ENCODE peak calls at places on chromosomes 2 and 18, in ten cellular contexts. One of them, this sample, is unnamed.

GRCh38 chr2:238501311-238501710 is 74.6 kb downstream of the ASB1 start:
- DNase-seq in Calu3: no peak
- DNase-seq in heart left ventricle: no peak
- DNase-seq in esophagus squamous epithelium: no peak
- DNase-seq in fibroblast of lung: no peak
- DNase-seq in AG04450: no peak
- DNase-seq in WERI-Rb-1: no peak
- DNase-seq in OCI-LY7: no peak
- DNase-seq in nephron progenitor cell: no peak
- DNase-seq in GM10248: no peak
- DNase-seq in this sample: no peak

GRCh38 chr18:80088823-80089222 is 20.2 kb upstream of the ADNP2 start:
- DNase-seq in Calu3: no peak
- DNase-seq in heart left ventricle: no peak
- DNase-seq in esophagus squamous epithelium: no peak
- DNase-seq in fibroblast of lung: no peak
- DNase-seq in AG04450: no peak
- DNase-seq in WERI-Rb-1: no peak
- DNase-seq in OCI-LY7: no peak
- DNase-seq in nephron progenitor cell: no peak
- DNase-seq in GM10248: no peak
- DNase-seq in this sample: no peak

GRCh38 chr18:32469190-32469611 is 1.5 kb downstream of the GAREM1 start:
- DNase-seq in Calu3: peak
- DNase-seq in heart left ventricle: peak
- DNase-seq in esophagus squamous epithelium: no peak
- DNase-seq in fibroblast of lung: peak
- DNase-seq in AG04450: no peak
- DNase-seq in WERI-Rb-1: no peak
- DNase-seq in OCI-LY7: peak
- DNase-seq in nephron progenitor cell: peak
- DNase-seq in GM10248: no peak
- DNase-seq in this sample: no peak

GRCh38 chr2:17309741-17310339 is 208.4 kb downstream of the RAD51AP2 start:
- DNase-seq in Calu3: peak
- DNase-seq in heart left ventricle: no peak
- DNase-seq in esophagus squamous epithelium: no peak
- DNase-seq in fibroblast of lung: peak
- DNase-seq in AG04450: no peak
- DNase-seq in WERI-Rb-1: peak
- DNase-seq in OCI-LY7: peak
- DNase-seq in nephron progenitor cell: peak
- DNase-seq in GM10248: peak
- DNase-seq in this sample: no peak

GRCh38 chr2:199100326-199101110 is 357.2 kb downstream of the SATB2 start:
- DNase-seq in Calu3: no peak
- DNase-seq in heart left ventricle: no peak
- DNase-seq in esophagus squamous epithelium: no peak
- DNase-seq in fibroblast of lung: peak
- DNase-seq in AG04450: no peak
- DNase-seq in WERI-Rb-1: no peak
- DNase-seq in OCI-LY7: no peak
- DNase-seq in nephron progenitor cell: no peak
- DNase-seq in GM10248: no peak
- DNase-seq in this sample: no peak

GRCh38 chr2:37877457-37878315 is 47.4 kb upstream of the RMDN2 start:
- DNase-seq in Calu3: peak
- DNase-seq in heart left ventricle: no peak
- DNase-seq in esophagus squamous epithelium: no peak
- DNase-seq in fibroblast of lung: peak
- DNase-seq in AG04450: no peak
- DNase-seq in WERI-Rb-1: no peak
- DNase-seq in OCI-LY7: peak
- DNase-seq in nephron progenitor cell: peak
- DNase-seq in GM10248: peak
- DNase-seq in this sample: no peak

GRCh38 chr2:164625378-164625971 is 4.2 kb upstream of the GRB14 start:
- DNase-seq in Calu3: no peak
- DNase-seq in heart left ventricle: no peak
- DNase-seq in esophagus squamous epithelium: no peak
- DNase-seq in fibroblast of lung: peak
- DNase-seq in AG04450: no peak
- DNase-seq in WERI-Rb-1: no peak
- DNase-seq in OCI-LY7: no peak
- DNase-seq in nephron progenitor cell: no peak
- DNase-seq in GM10248: no peak
- DNase-seq in this sample: no peak

GRCh38 chr2:141498561-141498960 is 632.3 kb downstream of the LRP1B start:
- DNase-seq in Calu3: no peak
- DNase-seq in heart left ventricle: no peak
- DNase-seq in esophagus squamous epithelium: no peak
- DNase-seq in fibroblast of lung: peak
- DNase-seq in AG04450: no peak
- DNase-seq in WERI-Rb-1: no peak
- DNase-seq in OCI-LY7: no peak
- DNase-seq in nephron progenitor cell: no peak
- DNase-seq in GM10248: no peak
- DNase-seq in this sample: no peak

GRCh38 chr2:152134488-152135280 is 35.8 kb upstream of the CACNB4 start:
- DNase-seq in Calu3: no peak
- DNase-seq in heart left ventricle: no peak
- DNase-seq in esophagus squamous epithelium: no peak
- DNase-seq in fibroblast of lung: peak
- DNase-seq in AG04450: no peak
- DNase-seq in WERI-Rb-1: no peak
- DNase-seq in OCI-LY7: no peak
- DNase-seq in nephron progenitor cell: no peak
- DNase-seq in GM10248: peak
- DNase-seq in this sample: no peak

DNA sequence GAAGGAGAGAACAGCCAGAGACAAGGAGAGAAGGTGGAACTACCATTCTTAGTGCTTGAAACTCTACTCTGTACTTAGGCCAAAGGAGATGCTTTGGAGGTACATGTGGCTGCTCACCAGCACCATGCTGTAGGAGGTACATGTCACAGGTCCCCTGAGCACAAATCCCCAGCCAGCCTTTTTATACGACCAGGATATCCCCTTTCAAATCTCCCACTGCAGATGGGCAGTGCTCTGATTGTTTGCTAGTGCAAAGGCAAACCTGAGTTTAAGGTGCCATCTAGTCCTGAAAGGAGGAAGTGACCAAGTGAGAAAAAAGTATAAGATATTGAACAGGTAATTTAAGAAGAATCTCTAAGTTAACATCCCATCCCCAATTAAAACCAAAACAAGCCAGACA is 17.1 kb upstream of the TTC21B start:
- DNase-seq in Calu3: no peak
- DNase-seq in heart left ventricle: no peak
- DNase-seq in esophagus squamous epithelium: no peak
- DNase-seq in fibroblast of lung: no peak
- DNase-seq in AG04450: no peak
- DNase-seq in WERI-Rb-1: no peak
- DNase-seq in OCI-LY7: no peak
- DNase-seq in nephron progenitor cell: no peak
- DNase-seq in GM10248: no peak
- DNase-seq in this sample: no peak
- TF ChIP-seq CTCF in Calu3: no peak
- TF ChIP-seq CTCF in heart left ventricle: no peak
- TF ChIP-seq CTCF in esophagus squamous epithelium: no peak
- TF ChIP-seq CTCF in fibroblast of lung: no peak
- TF ChIP-seq CTCF in AG04450: no peak
- TF ChIP-seq CTCF in WERI-Rb-1: no peak
- TF ChIP-seq CTCF in OCI-LY7: peak
- TF ChIP-seq CTCF in nephron progenitor cell: no peak
- TF ChIP-seq CTCF in GM10248: no peak
- TF ChIP-seq CTCF in this sample: no peak

GRCh38 chr2:63300835-63301234 is 250.2 kb downstream of the OTX1 start:
- DNase-seq in Calu3: no peak
- DNase-seq in heart left ventricle: no peak
- DNase-seq in esophagus squamous epithelium: no peak
- DNase-seq in fibroblast of lung: no peak
- DNase-seq in AG04450: no peak
- DNase-seq in WERI-Rb-1: no peak
- DNase-seq in OCI-LY7: peak
- DNase-seq in nephron progenitor cell: no peak
- DNase-seq in GM10248: no peak
- DNase-seq in this sample: no peak
- TF ChIP-seq CTCF in Calu3: no peak
- TF ChIP-seq CTCF in heart left ventricle: no peak
- TF ChIP-seq CTCF in esophagus squamous epithelium: no peak
- TF ChIP-seq CTCF in fibroblast of lung: no peak
- TF ChIP-seq CTCF in AG04450: no peak
- TF ChIP-seq CTCF in WERI-Rb-1: peak
- TF ChIP-seq CTCF in OCI-LY7: peak
- TF ChIP-seq CTCF in nephron progenitor cell: no peak
- TF ChIP-seq CTCF in GM10248: peak
- TF ChIP-seq CTCF in this sample: no peak

GRCh38 chr18:58045265-58046086 is 1.4 kb downstream of the NEDD4L start:
- DNase-seq in Calu3: peak
- DNase-seq in heart left ventricle: peak
- DNase-seq in esophagus squamous epithelium: no peak
- DNase-seq in fibroblast of lung: peak
- DNase-seq in AG04450: no peak
- DNase-seq in WERI-Rb-1: peak
- DNase-seq in OCI-LY7: no peak
- DNase-seq in nephron progenitor cell: peak
- DNase-seq in GM10248: peak
- DNase-seq in this sample: peak

GRCh38 chr18:58042826-58043362 is 1.1 kb upstream of the NEDD4L start:
- DNase-seq in Calu3: no peak
- DNase-seq in heart left ventricle: no peak
- DNase-seq in esophagus squamous epithelium: no peak
- DNase-seq in fibroblast of lung: peak
- DNase-seq in AG04450: no peak
- DNase-seq in WERI-Rb-1: no peak
- DNase-seq in OCI-LY7: no peak
- DNase-seq in nephron progenitor cell: no peak
- DNase-seq in GM10248: no peak
- DNase-seq in this sample: no peak

GRCh38 chr18:58041633-58042032 is 2.4 kb upstream of the NEDD4L start:
- DNase-seq in Calu3: no peak
- DNase-seq in heart left ventricle: no peak
- DNase-seq in esophagus squamous epithelium: no peak
- DNase-seq in fibroblast of lung: peak
- DNase-seq in AG04450: no peak
- DNase-seq in WERI-Rb-1: no peak
- DNase-seq in OCI-LY7: no peak
- DNase-seq in nephron progenitor cell: no peak
- DNase-seq in GM10248: no peak
- DNase-seq in this sample: no peak

GRCh38 chr18:58044370-58045264 is 591 bp downstream of the NEDD4L start:
- DNase-seq in Calu3: peak
- DNase-seq in heart left ventricle: peak
- DNase-seq in esophagus squamous epithelium: peak
- DNase-seq in fibroblast of lung: peak
- DNase-seq in AG04450: no peak
- DNase-seq in WERI-Rb-1: peak
- DNase-seq in OCI-LY7: peak
- DNase-seq in nephron progenitor cell: peak
- DNase-seq in GM10248: peak
- DNase-seq in this sample: peak

DNA sequence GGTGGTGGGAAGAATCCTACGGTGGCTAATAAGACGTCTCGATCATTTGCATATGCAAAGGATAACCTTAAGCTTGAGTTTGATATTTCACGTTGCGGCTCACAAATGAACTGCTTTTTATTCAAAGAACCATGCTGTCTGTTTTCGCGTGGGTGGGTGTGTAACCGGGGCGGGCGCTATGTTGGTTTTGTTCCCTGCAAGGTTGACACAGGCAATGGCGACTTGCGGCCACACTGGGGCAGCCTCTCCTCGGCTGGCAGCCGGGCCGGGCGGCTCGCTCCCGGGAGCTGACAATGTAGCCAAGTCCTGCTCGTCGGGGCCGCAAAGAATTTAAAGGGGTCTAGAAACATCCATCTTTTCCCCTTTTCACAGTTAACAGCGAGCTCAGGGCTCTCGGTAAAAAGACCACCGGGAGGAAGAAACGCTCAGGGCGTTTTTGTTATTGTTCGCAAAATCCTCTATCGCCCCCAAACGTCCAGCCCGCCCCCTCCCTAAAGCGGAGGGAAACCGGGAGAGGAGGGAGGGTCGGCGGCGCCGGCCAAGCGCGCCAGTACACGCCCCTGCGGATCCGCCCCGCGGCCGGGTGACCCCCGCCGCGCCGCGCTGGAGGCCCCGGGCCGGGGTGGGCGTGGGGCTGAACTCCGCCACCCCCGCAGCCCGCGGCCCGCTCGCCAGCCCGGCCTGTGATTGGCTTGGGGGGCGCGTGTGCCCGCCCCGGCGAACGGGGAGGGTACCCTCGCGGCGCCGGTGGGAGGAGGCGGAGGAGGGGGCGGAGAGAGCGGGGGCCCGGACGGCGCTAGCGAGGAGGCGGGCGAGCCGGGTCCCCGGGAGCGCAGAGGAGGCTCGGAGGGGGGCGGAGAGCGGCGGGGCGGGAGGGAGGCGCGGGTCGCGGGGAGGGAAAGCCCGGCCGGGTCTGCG is at the start of gene NEDD4L:
- DNase-seq in Calu3: peak
- DNase-seq in heart left ventricle: peak
- DNase-seq in esophagus squamous epithelium: peak
- DNase-seq in fibroblast of lung: peak
- DNase-seq in AG04450: peak
- DNase-seq in WERI-Rb-1: peak
- DNase-seq in OCI-LY7: peak
- DNase-seq in nephron progenitor cell: peak
- DNase-seq in GM10248: peak
- DNase-seq in this sample: peak
- TF ChIP-seq CTCF in Calu3: peak
- TF ChIP-seq CTCF in heart left ventricle: peak
- TF ChIP-seq CTCF in esophagus squamous epithelium: peak
- TF ChIP-seq CTCF in fibroblast of lung: peak
- TF ChIP-seq CTCF in AG04450: peak
- TF ChIP-seq CTCF in WERI-Rb-1: peak
- TF ChIP-seq CTCF in OCI-LY7: peak
- TF ChIP-seq CTCF in nephron progenitor cell: peak
- TF ChIP-seq CTCF in GM10248: peak
- TF ChIP-seq CTCF in this sample: peak

GRCh38 chr18:8287184-8287885 is 321.9 kb upstream of the RAB12 start:
- DNase-seq in Calu3: no peak
- DNase-seq in heart left ventricle: no peak
- DNase-seq in esophagus squamous epithelium: no peak
- DNase-seq in fibroblast of lung: no peak
- DNase-seq in AG04450: no peak
- DNase-seq in WERI-Rb-1: no peak
- DNase-seq in OCI-LY7: no peak
- DNase-seq in nephron progenitor cell: no peak
- DNase-seq in GM10248: no peak
- DNase-seq in this sample: no peak

GRCh38 chr18:8288447-8289213 is 320.6 kb upstream of the RAB12 start:
- DNase-seq in Calu3: no peak
- DNase-seq in heart left ventricle: peak
- DNase-seq in esophagus squamous epithelium: no peak
- DNase-seq in fibroblast of lung: no peak
- DNase-seq in AG04450: no peak
- DNase-seq in WERI-Rb-1: no peak
- DNase-seq in OCI-LY7: no peak
- DNase-seq in nephron progenitor cell: no peak
- DNase-seq in GM10248: no peak
- DNase-seq in this sample: no peak

GRCh38 chr18:8283901-8284585 is 325.2 kb upstream of the RAB12 start:
- DNase-seq in Calu3: no peak
- DNase-seq in heart left ventricle: no peak
- DNase-seq in esophagus squamous epithelium: no peak
- DNase-seq in fibroblast of lung: peak
- DNase-seq in AG04450: peak
- DNase-seq in WERI-Rb-1: no peak
- DNase-seq in OCI-LY7: no peak
- DNase-seq in nephron progenitor cell: no peak
- DNase-seq in GM10248: no peak
- DNase-seq in this sample: no peak

GRCh38 chr18:8286303-8286702 is 322.9 kb upstream of the RAB12 start:
- DNase-seq in Calu3: no peak
- DNase-seq in heart left ventricle: no peak
- DNase-seq in esophagus squamous epithelium: no peak
- DNase-seq in fibroblast of lung: peak
- DNase-seq in AG04450: no peak
- DNase-seq in WERI-Rb-1: no peak
- DNase-seq in OCI-LY7: no peak
- DNase-seq in nephron progenitor cell: no peak
- DNase-seq in GM10248: no peak
- DNase-seq in this sample: no peak
- TF ChIP-seq CTCF in Calu3: no peak
- TF ChIP-seq CTCF in heart left ventricle: no peak
- TF ChIP-seq CTCF in esophagus squamous epithelium: no peak
- TF ChIP-seq CTCF in fibroblast of lung: no peak
- TF ChIP-seq CTCF in AG04450: no peak
- TF ChIP-seq CTCF in WERI-Rb-1: no peak
- TF ChIP-seq CTCF in OCI-LY7: no peak
- TF ChIP-seq CTCF in nephron progenitor cell: no peak
- TF ChIP-seq CTCF in GM10248: no peak
- TF ChIP-seq CTCF in this sample: no peak